ENCODE peak calls at places on chromosome 15, in seven cellular contexts. B is breast epithelium; M is CD8-positive, alpha-beta memory T cell; W is GM23248; X is lower leg skin; D is AG10803; S is AG04450. E is an unnamed sample.

GRCh38 chr15:35181538-35181937 is 96.4 kb upstream of the NANOGP8 start:
- DNase-seq in M (no peak), B (no peak), X (no peak), D (peak; percentile 3), S (no peak), W (peak; percentile 78), E (peak; percentile 79)

GRCh38 chr15:77354064-77354463 is 65.8 kb downstream of the PEAK1 start:
- DNase-seq in X (no peak), M (no peak), W (peak; percentile 12), B (no peak), D (no peak), S (no peak), E (no peak)

GRCh38 chr15:31365032-31365654 is 38.5 kb downstream of the KLF13 start:
- DNase-seq in M (no peak), B (no peak), X (no peak), S (no peak), D (no peak), W (no peak), E (no peak)

GRCh38 chr15:47551079-47551478 is 166.2 kb upstream of the SEMA6D start:
- DNase-seq in X (no peak), S (no peak), B (no peak), M (no peak), W (peak; percentile 3), D (no peak), E (no peak)

GRCh38 chr15:101028772-101029438 is 109.7 kb downstream of the LRRK1 start:
- DNase-seq in B (no peak), X (no peak), W (no peak), M (no peak), S (no peak), D (no peak), E (no peak)

GRCh38 chr15:57323806-57324589 is 52.3 kb upstream of the CGNL1 start:
- DNase-seq in D (peak; percentile 16), M (no peak), X (no peak), B (peak; percentile 78), W (no peak), S (no peak), E (no peak)

GRCh38 chr15:40340740-40341400 is at the start of gene CCDC9B:
- DNase-seq in W (peak; percentile 94), D (peak; percentile 90), X (peak; percentile 87), B (peak; percentile 89), M (no peak), S (no peak), E (peak; percentile 92)

GRCh38 chr15:68471552-68471951 is 39.6 kb upstream of the ITGA11 start:
- DNase-seq in S (no peak), W (peak; percentile 47), M (no peak), B (no peak), X (no peak), D (no peak), E (peak; percentile 43)

GRCh38 chr15:63923993-63924950 is 90.5 kb upstream of the HERC1 start:
- DNase-seq in M (no peak), W (no peak), D (peak; percentile 13), S (no peak), B (no peak), X (no peak), E (no peak)

GRCh38 chr15:56523521-56523920 is 58.6 kb upstream of the MNS1 start:
- DNase-seq in B (no peak), M (no peak), D (no peak), W (no peak), X (no peak), S (no peak), E (no peak)

GRCh38 chr15:49830411-49830810 is 209.6 kb downstream of the DTWD1 start:
- DNase-seq in X (no peak), D (peak; percentile 85), M (no peak), W (peak; percentile 45), S (no peak), B (no peak), E (peak; percentile 46)

GRCh38 chr15:49823987-49824538 is 203.2 kb downstream of the DTWD1 start:
- DNase-seq in X (no peak), B (no peak), S (no peak), D (no peak), M (no peak), W (no peak), E (no peak)

GRCh38 chr15:49827311-49827710 is 206.5 kb downstream of the DTWD1 start:
- DNase-seq in X (no peak), M (no peak), B (no peak), D (no peak), W (no peak), S (no peak), E (no peak)

GRCh38 chr15:49826640-49827281 is 205.9 kb downstream of the DTWD1 start:
- DNase-seq in M (no peak), X (no peak), S (no peak), D (no peak), W (no peak), B (no peak), E (no peak)

GRCh38 chr15:49824700-49825099 is 203.9 kb downstream of the DTWD1 start:
- DNase-seq in X (no peak), D (no peak), M (no peak), W (no peak), B (no peak), S (no peak), E (no peak)
- H3K4me3 ChIP-seq in X (no peak overlapping the region), D (no peak overlapping the region), M (no peak overlapping the region), W (no peak overlapping the region), B (no peak overlapping the region), S (no peak overlapping the region), E (no peak overlapping the region)

GRCh38 chr15:67079361-67079760 is 14.0 kb downstream of the SMAD3 start:
- DNase-seq in B (no peak), S (no peak), X (no peak), D (no peak), M (no peak), W (peak; percentile 57), E (no peak)
- H3K4me3 ChIP-seq in B (no peak overlapping the region), S (no peak overlapping the region), X (no peak overlapping the region), D (no peak overlapping the region), M (no peak overlapping the region), W (no peak overlapping the region), E (no peak overlapping the region)

GRCh38 chr15:65055201-65055870 is 10.1 kb downstream of the SLC51B start:
- DNase-seq in B (no peak), W (peak; percentile 56), D (peak; percentile 39), M (no peak), X (no peak), S (no peak), E (peak; percentile 40)
- H3K4me3 ChIP-seq in B (no peak overlapping the region), W (no peak overlapping the region), D (no peak overlapping the region), M (no peak overlapping the region), X (no peak overlapping the region), S (no peak overlapping the region), E (no peak overlapping the region)

GRCh38 chr15:42461261-42461660 is 29.7 kb downstream of the ZNF106 start:
- DNase-seq in X (no peak), W (no peak), B (no peak), S (no peak), M (no peak), D (no peak), E (no peak)

GRCh38 chr15:42456539-42456938 is 34.4 kb downstream of the ZNF106 start:
- DNase-seq in M (no peak), D (peak; percentile 41), S (no peak), W (peak; percentile 26), B (no peak), X (no peak), E (no peak)

GRCh38 chr15:42457445-42458442 is 33.2 kb downstream of the ZNF106 start:
- DNase-seq in S (peak; percentile 88), M (no peak), W (peak; percentile 93), D (peak; percentile 95), X (peak; percentile 56), B (peak; percentile 61), E (peak; percentile 95)

GRCh38 chr15:42453826-42454225 is 37.1 kb downstream of the ZNF106 start:
- DNase-seq in D (no peak), B (no peak), M (no peak), S (no peak), W (no peak), X (no peak), E (no peak)

GRCh38 chr15:42456971-42457370 is 34.0 kb downstream of the ZNF106 start:
- DNase-seq in B (no peak), S (no peak), D (peak; percentile 44), W (peak; percentile 73), M (no peak), X (no peak), E (peak; percentile 76)
- H3K4me3 ChIP-seq in B (peak overlapping the region; percentile 28), S (peak overlapping the region; percentile 60), D (peak overlapping the region; percentile 47), W (peak overlapping the region; percentile 55), M (no peak overlapping the region), X (no peak overlapping the region), E (no peak overlapping the region)

DNA sequence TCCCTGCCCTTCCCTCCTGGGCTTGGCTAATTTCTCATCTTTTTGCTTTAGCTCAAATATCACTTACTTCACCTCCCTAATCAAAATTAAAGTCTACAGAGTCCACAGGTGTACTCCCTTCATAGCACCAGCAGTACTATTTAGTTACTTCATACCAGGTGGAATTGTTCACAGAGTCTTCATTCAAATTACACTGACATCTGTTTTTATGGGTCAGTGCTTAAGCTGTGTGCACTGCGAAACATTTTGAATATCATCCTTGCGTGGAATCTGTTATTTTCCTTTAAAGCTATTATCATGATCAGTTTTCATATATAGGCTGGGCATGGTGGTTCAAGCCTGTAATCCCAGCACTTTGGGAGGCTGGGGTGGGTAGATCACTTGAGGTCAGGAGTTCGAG is 2.7 kb upstream of the SERF2 start:
- DNase-seq in X (no peak), B (no peak), D (no peak), S (no peak), W (no peak), M (no peak), E (no peak)
- H3K4me3 ChIP-seq in X (no peak overlapping the region), B (no peak overlapping the region), D (no peak overlapping the region), S (no peak overlapping the region), W (no peak overlapping the region), M (no peak overlapping the region), E (no peak overlapping the region)

DNA sequence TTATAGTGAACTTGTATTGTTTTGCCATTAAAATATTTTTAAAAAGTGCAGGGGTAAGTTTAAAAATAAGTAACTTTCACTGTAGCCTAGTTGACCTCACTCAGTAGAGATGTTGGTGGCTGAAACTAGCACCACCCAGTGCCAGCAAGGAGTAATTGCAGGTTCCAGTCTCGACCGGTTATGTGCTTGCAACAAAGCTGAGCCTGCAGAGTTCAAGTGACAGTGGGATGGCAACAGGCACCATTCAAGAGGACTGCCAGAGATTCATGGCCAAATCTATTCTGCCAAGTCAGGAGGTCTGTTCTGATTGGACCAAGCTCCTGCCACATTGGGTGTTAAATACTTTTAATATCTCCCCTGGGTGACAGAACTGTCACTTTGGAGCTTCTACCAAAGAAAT is 2.7 kb downstream of the ADAMTS7 start:
- DNase-seq in W (peak; percentile 42), B (no peak), D (no peak), X (no peak), M (no peak), S (no peak), E (no peak)
- H3K4me3 ChIP-seq in W (no peak overlapping the region), B (no peak overlapping the region), D (no peak overlapping the region), X (no peak overlapping the region), M (no peak overlapping the region), S (no peak overlapping the region), E (no peak overlapping the region)

DNA sequence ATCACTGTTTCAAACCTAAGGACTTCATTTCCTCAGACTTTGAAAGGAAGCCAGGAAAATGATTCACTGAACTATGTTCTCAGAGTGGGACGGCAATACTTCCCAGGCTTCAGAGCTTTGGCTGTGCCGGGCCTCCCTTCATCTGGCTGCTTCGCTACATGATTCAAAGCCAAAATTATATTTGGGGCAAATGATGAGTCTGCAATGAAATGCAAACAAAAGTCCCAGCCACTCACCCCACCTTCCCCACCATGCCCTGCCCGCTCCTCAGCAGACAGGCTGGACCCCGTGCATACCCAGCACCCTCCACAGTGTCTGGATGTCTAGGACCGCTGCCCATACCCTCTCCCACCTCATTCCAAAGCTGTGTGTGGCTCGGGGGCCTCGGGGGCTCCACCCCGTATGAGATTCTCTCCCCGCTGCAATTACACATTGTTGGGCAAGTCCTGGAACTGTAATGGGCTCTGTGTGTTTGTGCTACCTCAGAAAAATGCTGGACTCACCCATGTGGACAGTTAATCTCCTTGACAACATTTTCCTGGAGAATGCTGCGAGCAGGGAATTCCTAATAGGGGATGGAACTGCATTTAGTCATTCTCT is 32.2 kb downstream of the ATP10A start:
- DNase-seq in X (peak; percentile 60), M (no peak), W (peak; percentile 98), S (peak; percentile 87), D (peak; percentile 99), B (peak; percentile 25), E (peak; percentile 64)
- H3K4me3 ChIP-seq in X (no peak overlapping the region), M (no peak overlapping the region), W (peak overlapping the region; percentile 56), S (peak overlapping the region; percentile 53), D (peak overlapping the region; percentile 47), B (no peak overlapping the region), E (peak overlapping the region; percentile 71)